ENCODE peak calls at places on chromosomes 16 and 17, in six cellular contexts. Y is IMR-90; G is right atrium auricular region; R is upper lobe of left lung; N is gastrocnemius medialis; E is CD8-positive, alpha-beta T cell. P is an unnamed sample.

GRCh38 chr17:18971801-18972200 is 19.8 kb downstream of the SLC5A10 start:
- DNase-seq in R (no peak), Y (no peak), N (no peak), E (no peak), G (no peak), P (no peak)

GRCh38 chr17:73291260-73291801 is 20.5 kb downstream of the CDC42EP4 start:
- DNase-seq in G (peak; percentile 89), E (no peak), Y (peak; percentile 86), R (no peak), N (peak; percentile 60), P (peak; percentile 52)

GRCh38 chr16:31134625-31135534 is 647 bp downstream of the PRSS8 start:
- DNase-seq in G (no peak), Y (no peak), N (no peak), E (no peak), R (no peak), P (peak; percentile 83)

GRCh38 chr17:57524790-57525543 is 220.1 kb downstream of the CCDC182 start:
- DNase-seq in R (no peak), Y (no peak), E (no peak), G (no peak), N (no peak), P (no peak)

GRCh38 chr17:45969726-45970125 is 29.3 kb upstream of the STH start:
- DNase-seq in R (no peak), N (no peak), Y (no peak), E (no peak), G (no peak), P (no peak)

GRCh38 chr17:40355804-40356758 is 8.5 kb downstream of the GJD3 start:
- DNase-seq in R (no peak), E (no peak), N (no peak), Y (no peak), G (no peak), P (peak; percentile 82)

GRCh38 chr16:11005611-11005975 is 61.2 kb downstream of the CLEC16A start:
- DNase-seq in G (no peak), N (no peak), R (no peak), E (no peak), Y (peak; percentile 75), P (no peak)

GRCh38 chr16:49414651-49415050 is 41.0 kb downstream of the C16orf78 start:
- DNase-seq in R (no peak), N (no peak), E (no peak), G (no peak), Y (no peak), P (no peak)

GRCh38 chr17:46851029-46851741 is at the start of gene WNT9B:
- DNase-seq in Y (no peak), E (no peak), N (no peak), G (no peak), R (peak; percentile 85), P (peak; percentile 61)

GRCh38 chr17:57519199-57519598 is 225.9 kb downstream of the CCDC182 start:
- DNase-seq in E (no peak), Y (peak; percentile 58), G (no peak), N (no peak), R (no peak), P (no peak)

GRCh38 chr17:39812466-39812865 is 51.6 kb downstream of the IKZF3 start:
- DNase-seq in Y (no peak), R (no peak), E (no peak), G (no peak), N (no peak), P (no peak)

GRCh38 chr17:13626703-13627102 is 25.0 kb upstream of the HS3ST3A1 start:
- DNase-seq in G (no peak), N (no peak), R (no peak), E (no peak), Y (peak; percentile 91), P (no peak)

GRCh38 chr17:51259574-51260236 is at the start of gene MBTD1:
- DNase-seq in R (peak; percentile 99), E (peak; percentile 91), Y (peak; percentile 97), N (peak; percentile 94), G (peak; percentile 95), P (peak; percentile 98)

GRCh38 chr17:5840811-5841446 is 229.2 kb upstream of the WSCD1 start:
- DNase-seq in E (no peak), N (no peak), Y (no peak), G (no peak), R (no peak), P (no peak)

GRCh38 chr16:17314148-17314547 is 156.6 kb downstream of the XYLT1 start:
- DNase-seq in N (no peak), G (no peak), R (no peak), Y (no peak), E (no peak), P (no peak)

GRCh38 chr17:17303847-17304490 is 796 bp downstream of the NT5M start:
- DNase-seq in Y (no peak), R (no peak), E (no peak), N (no peak), G (no peak), P (no peak)

GRCh38 chr16:74455619-74456289 is 34.5 kb upstream of the CLEC18B start:
- DNase-seq in R (no peak), N (no peak), Y (peak; percentile 33), E (no peak), G (no peak), P (no peak)

GRCh38 chr17:12282056-12282455 is 261.4 kb downstream of the MAP2K4 start:
- DNase-seq in R (no peak), E (no peak), G (no peak), N (no peak), Y (peak; percentile 90), P (no peak)

GRCh38 chr16:80788016-80788415 is 16.4 kb downstream of the CDYL2 start:
- DNase-seq in N (no peak), R (no peak), E (no peak), G (no peak), Y (no peak), P (no peak)

GRCh38 chr17:81238815-81239713 is at the start of the genes NDUFAF8 and TEPSIN:
- DNase-seq in E (peak; percentile 91), N (peak; percentile 97), R (peak; percentile 97), Y (peak; percentile 99), G (peak; percentile 99), P (peak; percentile 97)

GRCh38 chr16:30977502-30977901 is 7.5 kb upstream of the HSD3B7 start:
- DNase-seq in G (no peak), N (no peak), R (peak; percentile 66), E (no peak), Y (no peak), P (no peak)

GRCh38 chr16:4962716-4963115 is 4.6 kb downstream of the SEC14L5 start:
- DNase-seq in R (no peak), G (no peak), N (no peak), E (no peak), Y (no peak), P (no peak)

DNA sequence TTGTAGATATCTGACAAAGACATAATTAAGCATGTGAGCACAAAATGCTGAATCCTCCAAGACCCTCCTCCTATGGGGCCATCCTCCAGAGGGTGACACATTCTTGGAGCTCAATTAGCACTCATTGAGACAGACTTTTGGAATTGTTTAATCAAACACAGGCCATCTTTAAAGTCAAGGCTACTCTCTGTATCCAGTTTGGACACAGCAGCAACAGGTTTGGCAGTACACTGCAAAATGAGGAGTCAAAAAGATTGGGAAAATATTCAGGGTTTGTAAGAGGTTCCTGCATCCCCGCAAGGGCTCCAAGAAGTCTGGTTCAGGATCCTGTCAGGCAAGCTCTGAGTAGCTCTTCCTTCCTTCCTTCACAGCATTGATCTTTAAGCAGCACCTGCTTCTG is 1.3 kb downstream of the ITFG1 start:
- DNase-seq in Y (no peak), E (no peak), R (no peak), G (no peak), N (no peak), P (no peak)
- H3K27ac ChIP-seq in Y (no peak overlapping the region), E (no peak overlapping the region), R (no peak overlapping the region), G (no peak overlapping the region), N (peak overlapping the region; percentile 93), P (no peak overlapping the region)

GRCh38 chr17:65043802-65044201 is 12.7 kb downstream of the GNA13 start:
- DNase-seq in G (no peak), N (no peak), R (no peak), Y (no peak), E (no peak), P (no peak)
- H3K27ac ChIP-seq in G (no peak overlapping the region), N (no peak overlapping the region), R (peak overlapping the region; percentile 3), Y (no peak overlapping the region), E (no peak overlapping the region), P (no peak overlapping the region)

GRCh38 chr17:82551779-82552457 is 32.4 kb downstream of the FOXK2 start:
- DNase-seq in E (peak; percentile 49), R (peak; percentile 78), Y (peak; percentile 70), G (peak; percentile 85), N (peak; percentile 54), P (peak; percentile 76)

GRCh38 chr17:82552580-82552979 is 33.0 kb downstream of the FOXK2 start:
- DNase-seq in N (no peak), G (no peak), R (no peak), E (no peak), Y (no peak), P (peak; percentile 11)

GRCh38 chr17:82548681-82549303 is 29.3 kb downstream of the FOXK2 start:
- DNase-seq in G (no peak), R (no peak), N (no peak), E (no peak), Y (no peak), P (no peak)

GRCh38 chr17:82547981-82548380 is 28.4 kb downstream of the FOXK2 start:
- DNase-seq in Y (no peak), G (no peak), E (no peak), R (no peak), N (no peak), P (no peak)

DNA sequence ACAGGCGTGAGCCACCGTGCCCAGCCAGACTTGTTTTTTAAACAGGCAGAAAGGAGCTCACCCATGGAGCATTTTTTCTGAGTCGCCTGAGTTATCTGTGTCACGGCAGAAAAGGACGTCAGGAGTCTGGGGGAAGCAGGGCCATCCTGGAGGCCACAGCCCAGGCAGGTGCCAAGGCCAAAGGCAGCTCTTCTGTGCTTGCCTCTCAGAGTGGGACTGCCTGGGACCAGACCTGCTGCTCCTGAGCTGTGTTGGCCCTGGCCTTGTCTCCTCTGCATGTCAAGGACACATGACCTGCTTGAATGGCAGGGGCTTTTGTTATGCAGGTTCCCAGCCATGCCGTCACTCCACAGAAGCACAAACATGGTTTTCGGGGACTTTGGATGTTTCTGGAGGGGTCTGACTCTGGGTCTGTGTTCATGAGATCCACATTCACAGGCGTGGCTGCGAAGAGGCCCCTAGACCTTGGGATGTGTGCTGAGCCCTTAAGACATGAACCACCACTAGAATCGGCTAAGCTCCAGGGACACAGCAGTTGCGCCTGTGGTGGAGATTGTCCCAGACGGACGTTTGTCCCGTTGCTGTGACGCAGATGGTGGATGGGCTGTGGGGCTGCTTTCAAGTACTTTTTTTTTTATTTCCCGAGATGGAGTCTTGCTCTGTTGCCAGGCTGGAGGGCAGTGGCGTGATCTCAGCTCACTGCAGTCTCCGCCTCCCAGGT is 33.8 kb downstream of the FOXK2 start:
- DNase-seq in N (no peak), R (no peak), G (no peak), E (no peak), Y (no peak), P (peak; percentile 73)
- H3K27ac ChIP-seq in N (peak overlapping the region; percentile 67), R (no peak overlapping the region), G (peak overlapping the region; percentile 72), E (no peak overlapping the region), Y (no peak overlapping the region), P (no peak overlapping the region)

GRCh38 chr17:42311240-42312034 is 23.1 kb downstream of the STAT5A start:
- DNase-seq in R (peak; percentile 78), G (peak; percentile 95), Y (peak; percentile 94), N (peak; percentile 94), E (no peak), P (no peak)
- H3K27ac ChIP-seq in R (peak overlapping the region; percentile 74), G (peak overlapping the region; percentile 79), Y (peak overlapping the region; percentile 45), N (peak overlapping the region; percentile 84), E (peak overlapping the region; percentile 31), P (peak overlapping the region; percentile 44)

GRCh38 chr17:63685021-63685420 is 14.9 kb downstream of the LIMD2 start:
- DNase-seq in Y (no peak), N (no peak), R (no peak), E (no peak), G (no peak), P (no peak)
- H3K27ac ChIP-seq in Y (no peak overlapping the region), N (no peak overlapping the region), R (no peak overlapping the region), E (no peak overlapping the region), G (no peak overlapping the region), P (no peak overlapping the region)